ENCODE peak calls at places on chromosome 12, in six cellular contexts. B is IMR-90, K is HCT116, Q is fibroblast of lung, O is upper lobe of right lung, W is kidney. M is an unnamed sample. For H3K4me1, the result is how much of the 10 kb centered on the place peaks cover.

GRCh38 chr12:56838602-56839488 is 75.7 kb downstream of the HSD17B6 start:
- DNase-seq in W (no peak), K (no peak), O (no peak), B (no peak), Q (no peak), M (no peak)

GRCh38 chr12:122003646-122004611 is 17.8 kb upstream of the BCL7A start:
- DNase-seq in K (no peak), O (no peak), W (peak), B (no peak), Q (no peak), M (peak)

GRCh38 chr12:41596190-41596589 is 408.1 kb downstream of the PDZRN4 start:
- DNase-seq in W (no peak), B (no peak), O (no peak), K (no peak), Q (no peak), M (no peak)

GRCh38 chr12:62468394-62468793 is 1.8 kb downstream of the MON2 start:
- DNase-seq in K (no peak), W (no peak), O (no peak), B (no peak), Q (no peak), M (no peak)

GRCh38 chr12:402127-402456 is 648 bp downstream of the CCDC77 start:
- DNase-seq in B (peak), W (no peak), K (no peak), Q (peak), O (no peak), M (no peak)

GRCh38 chr12:20444595-20445170 is 76.3 kb downstream of the PDE3A start:
- DNase-seq in B (no peak), W (no peak), Q (no peak), K (no peak), O (no peak), M (no peak)

GRCh38 chr12:131928080-131928764 is 854 bp upstream of the PUS1 start:
- DNase-seq in B (peak), K (no peak), O (no peak), W (no peak), Q (peak), M (peak)

GRCh38 chr12:42568952-42569916 is 20.3 kb downstream of the PRICKLE1 start:
- DNase-seq in B (peak), Q (peak), O (no peak), K (peak), W (no peak), M (no peak)

GRCh38 chr12:128797119-128798118 is 26.3 kb downstream of the SLC15A4 start:
- DNase-seq in K (no peak), B (peak), Q (peak), W (no peak), O (peak), M (no peak)

GRCh38 chr12:132986001-132986884 is at the start of gene ZNF26:
- DNase-seq in K (peak), W (peak), B (peak), Q (peak), O (peak), M (peak)

GRCh38 chr12:56190695-56191155 is 1.4 kb upstream of the SMARCC2 start:
- DNase-seq in W (no peak), O (no peak), Q (peak), K (no peak), B (no peak), M (peak)

GRCh38 chr12:105072888-105073488 is 11.3 kb downstream of the ALDH1L2 start:
- DNase-seq in O (no peak), B (no peak), Q (no peak), K (no peak), W (no peak), M (no peak)

GRCh38 chr12:66898700-66899469 is 220.0 kb upstream of the GRIP1 start:
- DNase-seq in W (no peak), O (no peak), Q (no peak), K (no peak), B (no peak), M (no peak)

GRCh38 chr12:54701940-54702592 is 53.9 kb upstream of the DCD start:
- DNase-seq in W (no peak), K (peak), B (peak), Q (peak), O (no peak), M (peak)

GRCh38 chr12:21456291-21456780 is 18.9 kb downstream of the PYROXD1 start:
- DNase-seq in Q (no peak), B (no peak), W (no peak), K (no peak), O (no peak), M (no peak)

GRCh38 chr12:13093850-13094225 is 9.6 kb downstream of the GSG1 start:
- DNase-seq in O (no peak), W (no peak), B (no peak), K (no peak), Q (peak), M (no peak)

GRCh38 chr12:11991604-11992003 is 79.1 kb upstream of the BCL2L14 start:
- DNase-seq in K (no peak), O (no peak), W (no peak), B (no peak), Q (no peak), M (no peak)

GRCh38 chr12:116336542-116337065 is 59.1 kb upstream of the MED13L start:
- DNase-seq in B (peak), Q (peak), K (no peak), W (no peak), O (no peak), M (peak)

GRCh38 chr12:48998497-48999353 is 450 bp downstream of the DDN start:
- DNase-seq in O (no peak), W (no peak), K (no peak), Q (peak), B (peak), M (peak)

GRCh38 chr12:92107621-92108131 is 38.0 kb downstream of the BTG1 start:
- DNase-seq in K (no peak), O (no peak), B (no peak), W (no peak), Q (no peak), M (no peak)

GRCh38 chr12:49887091-49887490 is 16.6 kb downstream of the FAIM2 start:
- DNase-seq in Q (no peak), O (no peak), W (peak), K (no peak), B (no peak), M (no peak)

GRCh38 chr12:94263011-94263786 is 114.8 kb downstream of the PLXNC1 start:
- DNase-seq in B (no peak), O (peak), W (no peak), Q (no peak), K (no peak), M (no peak)

GRCh38 chr12:122023339-122024131 is 1.9 kb downstream of the BCL7A start:
- DNase-seq in B (peak), W (peak), Q (peak), O (peak), K (peak), M (peak)

GRCh38 chr12:51904951-51905471 is 2.3 kb upstream of the ACVRL1 start:
- DNase-seq in Q (peak), B (peak), K (no peak), W (peak), O (peak), M (no peak)
- H3K4me1 ChIP-seq in Q (under half), B (under half), K (under half), W (under half), O (under half), M (under half)

GRCh38 chr12:110687770-110688169 is 1.1 kb downstream of the HVCN1 start:
- DNase-seq in Q (no peak), B (no peak), W (no peak), K (no peak), O (no peak), M (no peak)

GRCh38 chr12:110686294-110686903 is 2.5 kb downstream of the HVCN1 start:
- DNase-seq in Q (no peak), B (no peak), K (no peak), W (no peak), O (no peak), M (no peak)

GRCh38 chr12:110688446-110689001 is 391 bp downstream of the HVCN1 start:
- DNase-seq in B (no peak), W (no peak), Q (no peak), O (no peak), K (no peak), M (peak)

GRCh38 chr12:110683888-110684287 is 5.0 kb downstream of the HVCN1 start:
- DNase-seq in Q (no peak), O (no peak), B (no peak), W (no peak), K (no peak), M (no peak)

DNA sequence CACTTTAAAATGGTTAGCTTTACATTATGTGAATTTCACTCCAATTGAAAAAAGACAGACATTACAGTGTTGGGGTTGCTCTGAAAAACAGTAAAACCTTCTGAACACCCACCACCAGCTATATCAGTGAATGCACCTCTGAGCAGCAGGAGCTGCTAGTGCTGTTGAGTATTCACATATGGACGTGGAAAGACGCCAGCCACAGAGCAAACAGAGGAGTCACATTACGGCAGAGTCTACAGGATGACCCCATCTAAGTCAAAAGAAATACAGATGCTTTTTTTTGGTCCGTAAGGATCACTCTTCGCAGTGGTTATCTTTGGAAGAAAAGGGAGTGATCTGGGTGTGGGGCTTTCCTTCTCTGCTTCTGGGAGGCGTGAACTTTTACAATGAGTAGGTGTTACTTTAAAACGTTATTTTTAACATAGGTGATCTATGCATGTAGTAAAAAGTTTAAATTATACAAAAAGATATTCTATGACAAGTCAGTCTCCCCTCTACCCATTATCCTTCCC is 4.5 kb downstream of the HVCN1 start:
- DNase-seq in B (peak), K (no peak), Q (peak), W (no peak), O (no peak), M (no peak)
- H3K4me1 ChIP-seq in B (under half), K (under half), Q (under half), W (under half), O (under half), M (under half)

DNA sequence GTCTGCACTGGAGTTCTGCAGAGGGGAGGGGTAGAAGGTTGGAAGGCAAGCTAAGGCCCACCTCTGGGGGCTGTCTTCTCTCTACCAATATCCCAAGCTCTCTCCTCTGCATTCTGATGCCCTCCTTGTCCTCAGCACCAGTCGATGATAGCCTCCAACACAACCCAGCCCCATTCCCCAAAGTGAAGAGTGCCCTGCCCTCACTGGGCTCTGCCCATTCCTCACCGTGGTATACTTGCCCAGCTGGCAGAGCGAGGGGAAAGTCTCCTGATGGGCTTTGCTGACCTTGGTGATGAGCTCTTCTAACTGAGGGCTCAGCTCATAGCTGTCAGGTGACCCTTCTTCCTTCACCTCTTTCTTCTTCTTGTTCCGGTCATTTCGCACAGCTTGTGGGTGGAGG is 7.2 kb upstream of the ITGB7 start:
- DNase-seq in O (no peak), B (no peak), W (peak), Q (no peak), K (no peak), M (no peak)
- H3K4me1 ChIP-seq in O (half or more), B (under half), W (under half), Q (under half), K (under half), M (under half)

GRCh38 chr12:47763481-47764344 is 5.0 kb upstream of the RAPGEF3 start:
- DNase-seq in O (no peak), Q (no peak), W (peak), B (no peak), K (no peak), M (no peak)
- H3K4me1 ChIP-seq in O (under half), Q (under half), W (under half), B (under half), K (under half), M (under half)

DNA sequence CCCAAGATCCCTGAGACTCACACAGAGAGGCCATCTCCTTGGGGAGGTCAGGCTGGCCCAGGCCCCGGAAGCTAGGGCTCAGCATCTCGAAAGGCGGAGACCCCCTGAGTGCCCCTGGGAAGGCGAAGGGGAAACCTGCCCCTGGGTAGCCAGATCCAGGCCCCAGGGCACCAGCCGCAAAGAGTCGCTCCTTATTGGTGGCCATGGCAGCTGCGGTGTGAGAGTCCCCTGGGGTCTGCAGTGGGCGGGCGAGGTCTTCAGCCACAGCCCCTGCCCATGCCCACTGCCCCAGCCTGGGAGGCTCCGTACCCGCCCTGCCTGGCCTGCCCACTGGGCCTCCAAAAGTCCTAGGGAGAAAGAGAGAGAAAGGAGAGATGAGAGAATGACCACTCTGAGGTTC is 4.7 kb downstream of the RARG start:
- DNase-seq in B (no peak), O (no peak), W (no peak), Q (no peak), K (no peak), M (no peak)
- H3K4me1 ChIP-seq in B (under half), O (under half), W (under half), Q (under half), K (half or more), M (under half)

GRCh38 chr12:4118017-4118510 is 155.5 kb upstream of the CCND2 start:
- DNase-seq in O (no peak), W (peak), Q (peak), K (no peak), B (peak), M (no peak)

GRCh38 chr12:4114986-4115385 is 158.6 kb upstream of the CCND2 start:
- DNase-seq in Q (no peak), B (no peak), W (peak), O (peak), K (no peak), M (no peak)

GRCh38 chr12:4117386-4118016 is 156.1 kb upstream of the CCND2 start:
- DNase-seq in W (peak), Q (no peak), O (no peak), B (no peak), K (no peak), M (no peak)

GRCh38 chr12:4116251-4117111 is 157.1 kb upstream of the CCND2 start:
- DNase-seq in Q (peak), B (peak), K (no peak), O (no peak), W (peak), M (no peak)

DNA sequence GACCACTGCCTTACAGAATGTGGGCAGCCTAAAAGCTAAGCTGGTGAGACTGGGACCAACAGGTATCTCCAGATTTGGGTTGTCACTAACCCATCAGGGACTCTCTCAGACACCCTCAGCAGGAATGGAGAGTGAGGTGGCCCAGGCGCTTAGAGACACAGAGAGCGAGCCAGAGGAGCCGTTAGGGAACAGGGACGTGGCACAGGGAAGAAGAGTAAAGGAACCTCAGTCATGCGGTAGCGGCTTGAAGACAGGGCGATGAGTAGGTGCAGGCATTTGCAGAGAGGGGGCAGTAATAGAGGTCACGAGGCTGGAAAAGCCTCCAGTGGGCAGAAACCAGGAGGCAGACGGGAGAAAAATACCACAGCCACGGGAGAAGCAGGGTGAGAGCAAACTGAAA is 158.0 kb upstream of the CCND2 start:
- DNase-seq in O (no peak), W (peak), Q (no peak), K (no peak), B (no peak), M (no peak)
- H3K4me1 ChIP-seq in O (under half), W (under half), Q (under half), K (under half), B (under half), M (under half)

GRCh38 chr12:57897296-57897974 is 43.9 kb upstream of the ATP23 start:
- DNase-seq in B (no peak), Q (no peak), W (no peak), O (no peak), K (no peak), M (no peak)

GRCh38 chr12:57895337-57896138 is 45.8 kb upstream of the ATP23 start:
- DNase-seq in Q (no peak), B (peak), W (no peak), K (no peak), O (no peak), M (no peak)

GRCh38 chr12:57898308-57898970 is 42.9 kb upstream of the ATP23 start:
- DNase-seq in Q (no peak), B (peak), O (no peak), W (no peak), K (no peak), M (no peak)

GRCh38 chr12:57896139-57896436 is 45.3 kb upstream of the ATP23 start:
- DNase-seq in O (no peak), B (no peak), Q (peak), W (no peak), K (no peak), M (no peak)

GRCh38 chr12:57896437-57897201 is 44.7 kb upstream of the ATP23 start:
- DNase-seq in W (peak), Q (peak), K (no peak), O (peak), B (peak), M (no peak)
- H3K4me1 ChIP-seq in W (half or more), Q (half or more), K (under half), O (half or more), B (half or more), M (under half)

GRCh38 chr12:29996993-29997392 is 213.3 kb upstream of the TMTC1 start:
- DNase-seq in B (no peak), O (no peak), W (no peak), Q (no peak), K (no peak), M (no peak)

GRCh38 chr12:29991924-29992323 is 208.2 kb upstream of the TMTC1 start:
- DNase-seq in O (no peak), K (no peak), Q (no peak), W (no peak), B (peak), M (no peak)

GRCh38 chr12:29990971-29991370 is 207.2 kb upstream of the TMTC1 start:
- DNase-seq in O (no peak), W (no peak), Q (no peak), K (no peak), B (peak), M (no peak)

GRCh38 chr12:29992366-29992765 is 208.6 kb upstream of the TMTC1 start:
- DNase-seq in W (no peak), O (no peak), B (no peak), Q (no peak), K (no peak), M (no peak)
- H3K4me1 ChIP-seq in W (under half), O (under half), B (under half), Q (under half), K (under half), M (under half)

GRCh38 chr12:1591543-1591942 is 2.8 kb downstream of the FBXL14 start:
- DNase-seq in W (no peak), Q (no peak), B (peak), K (no peak), O (no peak), M (no peak)
- H3K4me1 ChIP-seq in W (under half), Q (under half), B (under half), K (under half), O (under half), M (under half)

M was measured in K562.